ENCODE peak calls at places on chromosomes 7 and 10, in five cellular contexts. J is A549, D is K562, G is SK-N-SH, U is GM12878. M is an unnamed sample.
A peak's percentile ranks its signal among the peaks of the same experiment; 100 is the strongest.

GRCh38 chr10:8060010-8060703 is 5.7 kb downstream of the GATA3 start:
- DNase-seq in J (no peak), D (no peak), G (no peak), U (peak; percentile 55), M (peak; percentile 25)

GRCh38 chr10:12875100-12875499 is 126.4 kb downstream of the CCDC3 start:
- DNase-seq in J (no peak), D (no peak), G (no peak), U (no peak), M (peak; percentile 33)

GRCh38 chr10:71210031-71210871 is 2.1 kb upstream of the UNC5B start:
- DNase-seq in J (no peak), D (no peak), G (no peak), U (no peak), M (no peak)

GRCh38 chr10:17479015-17479615 is 24.7 kb upstream of the ST8SIA6 start:
- DNase-seq in J (no peak), D (no peak), G (no peak), U (no peak), M (no peak)

GRCh38 chr10:131788386-131788785 is 112.4 kb upstream of the PPP2R2D start:
- DNase-seq in J (no peak), D (no peak), G (no peak), U (no peak), M (no peak)

GRCh38 chr7:33130184-33130583 is 820 bp downstream of the BBS9 start:
- DNase-seq in J (peak; percentile 12), D (no peak), G (peak; percentile 47), U (no peak), M (peak; percentile 8)

GRCh38 chr10:112227331-112227961 is 43.9 kb upstream of the GPAM start:
- DNase-seq in J (no peak), D (no peak), G (no peak), U (no peak), M (no peak)

GRCh38 chr10:44587488-44588140 is 202.7 kb upstream of the CXCL12 start:
- DNase-seq in J (no peak), D (no peak), G (no peak), U (no peak), M (no peak)

GRCh38 chr10:29186221-29186620 is 102.6 kb upstream of the LYZL1 start:
- DNase-seq in J (no peak), D (no peak), G (no peak), U (no peak), M (no peak)

GRCh38 chr10:101848894-101849351 is 5.3 kb upstream of the KCNIP2 start:
- DNase-seq in J (no peak), D (no peak), G (no peak), U (no peak), M (no peak)

GRCh38 chr10:124898493-124898892 is 43.4 kb upstream of the ZRANB1 start:
- DNase-seq in J (no peak), D (no peak), G (no peak), U (no peak), M (no peak)

GRCh38 chr7:149821191-149822148 is 16.7 kb upstream of the ZNF862 start:
- DNase-seq in J (no peak), D (no peak), G (peak; percentile 42), U (no peak), M (no peak)

GRCh38 chr10:21402606-21403083 is 122.8 kb downstream of the SKIDA1 start:
- DNase-seq in J (no peak), D (no peak), G (no peak), U (no peak), M (peak; percentile 49)

GRCh38 chr7:21011153-21011552 is 224.5 kb upstream of the SP8 start:
- DNase-seq in J (no peak), D (no peak), G (no peak), U (no peak), M (no peak)

GRCh38 chr7:41916450-41916927 is 213.6 kb upstream of the INHBA start:
- DNase-seq in J (peak; percentile 10), D (no peak), G (no peak), U (no peak), M (peak; percentile 99)

GRCh38 chr7:5408777-5409176 is 14.9 kb downstream of the TNRC18 start:
- DNase-seq in J (no peak), D (no peak), G (no peak), U (no peak), M (peak; percentile 77)

GRCh38 chr10:71707240-71707789 is 12.3 kb downstream of the C10orf105 start:
- DNase-seq in J (no peak), D (no peak), G (no peak), U (no peak), M (no peak)

GRCh38 chr10:8151086-8151485 is 96.6 kb downstream of the GATA3 start:
- DNase-seq in J (no peak), D (no peak), G (no peak), U (no peak), M (no peak)

GRCh38 chr7:66505531-66506451 is 122.9 kb upstream of the KCTD7 start:
- DNase-seq in J (no peak), D (no peak), G (no peak), U (no peak), M (no peak)

GRCh38 chr10:65751896-65752295 is 1173.9 kb upstream of the LRRTM3 start:
- DNase-seq in J (no peak), D (no peak), G (no peak), U (no peak), M (no peak)

GRCh38 chr7:26704036-26704435 is 160.4 kb downstream of the SKAP2 start:
- DNase-seq in J (no peak), D (no peak), G (no peak), U (no peak), M (no peak)

GRCh38 chr7:102230593-102230992 is 56.1 kb upstream of the SH2B2 start:
- DNase-seq in J (no peak), D (no peak), G (no peak), U (no peak), M (peak; percentile 81)

GRCh38 chr7:57201021-57201894 is 69.0 kb upstream of the ZNF479 start:
- DNase-seq in J (no peak), D (no peak), G (no peak), U (no peak), M (no peak)

DNA sequence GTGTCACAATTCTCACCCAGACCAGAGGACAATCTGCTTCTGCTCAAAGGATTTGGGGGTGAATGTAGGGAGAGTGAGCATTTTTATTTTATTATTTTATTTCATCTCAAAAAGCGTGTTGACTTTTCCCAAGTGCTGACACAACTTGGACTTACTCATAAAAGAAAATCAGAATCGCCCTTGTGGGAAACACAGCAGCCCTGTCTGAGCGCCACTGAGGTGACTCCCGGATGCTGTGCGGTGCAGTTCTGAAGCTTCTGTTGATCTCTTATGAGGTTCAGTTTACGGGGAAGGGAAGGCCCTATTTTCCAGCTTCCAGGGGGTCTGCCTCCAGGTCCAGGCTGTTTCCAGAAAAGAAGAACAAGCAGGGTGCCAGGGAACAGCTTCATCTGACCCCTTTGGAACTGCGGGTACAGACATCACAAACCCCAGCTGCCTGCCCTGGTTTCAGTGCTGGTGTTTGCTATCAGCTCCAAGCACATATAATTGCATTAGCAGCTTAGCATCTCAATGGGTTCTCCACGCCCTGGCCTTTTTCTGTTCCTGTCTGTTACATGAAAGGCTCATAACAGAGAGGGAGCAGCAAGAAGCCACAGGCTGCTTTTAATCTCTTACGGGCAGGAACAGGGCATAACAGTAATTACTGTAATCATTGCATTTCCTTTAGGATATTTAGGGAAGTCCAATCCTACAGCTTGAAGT is 52.4 kb downstream of the PARP12 start:
- DNase-seq in J (no peak), D (no peak), G (peak; percentile 93), U (no peak), M (no peak)
- TF ChIP-seq RCOR1 in J (no peak), D (no peak), G (peak; percentile 94), U (no peak), M (no peak)

DNA sequence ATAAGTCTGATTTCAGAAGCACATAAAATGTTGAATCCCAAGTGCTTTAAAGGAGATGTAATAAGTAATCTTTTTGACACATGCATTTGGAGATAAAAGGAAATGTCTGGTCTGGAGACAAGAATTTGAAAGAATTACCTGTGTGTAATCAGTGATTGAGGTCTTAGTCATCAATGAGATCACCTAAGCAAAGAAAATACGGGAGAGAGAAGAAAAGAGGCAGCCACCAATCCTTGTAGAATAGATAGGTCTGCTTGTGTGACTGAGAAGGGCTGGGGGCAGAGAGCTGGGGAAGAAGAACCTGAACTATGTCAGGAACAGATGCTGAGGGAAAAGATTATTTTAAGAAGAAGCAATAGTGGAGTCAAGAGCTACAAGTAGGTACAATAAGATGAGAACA is 49.3 kb upstream of the ITPRID1 start:
- DNase-seq in J (peak; percentile 22), D (no peak), G (no peak), U (no peak), M (no peak)
- TF ChIP-seq RCOR1 in J (no peak), D (no peak), G (no peak), U (no peak), M (no peak)

GRCh38 chr7:157306836-157307533 is 29.8 kb upstream of the DNAJB6 start:
- DNase-seq in J (no peak), D (no peak), G (no peak), U (no peak), M (no peak)

GRCh38 chr7:157300406-157300770 is 36.4 kb upstream of the DNAJB6 start:
- DNase-seq in J (no peak), D (no peak), G (peak; percentile 41), U (no peak), M (no peak)

GRCh38 chr7:157299317-157299612 is 37.5 kb upstream of the DNAJB6 start:
- DNase-seq in J (no peak), D (no peak), G (no peak), U (no peak), M (no peak)

GRCh38 chr7:157299613-157300405 is 37.0 kb upstream of the DNAJB6 start:
- DNase-seq in J (peak; percentile 89), D (peak; percentile 80), G (peak; percentile 71), U (no peak), M (no peak)

DNA sequence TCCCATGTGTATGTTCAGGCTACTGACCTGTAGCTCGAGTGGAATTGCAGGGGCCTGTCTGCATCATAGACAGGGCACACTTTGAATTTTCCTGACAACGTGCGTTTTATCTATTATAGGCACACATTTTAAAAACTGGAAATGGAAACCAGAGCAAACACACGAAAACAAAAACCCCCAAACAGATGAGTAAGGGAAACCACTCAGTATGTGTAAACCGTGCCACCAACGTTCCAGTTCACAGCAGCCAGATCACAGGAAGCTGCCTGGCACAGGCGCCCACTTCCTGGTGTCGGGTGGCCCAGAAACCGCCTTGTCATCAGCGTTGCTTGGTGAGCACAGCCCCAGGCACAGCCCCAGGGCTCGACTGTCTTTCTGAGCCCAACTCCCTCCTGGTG is 34.5 kb upstream of the DNAJB6 start:
- DNase-seq in J (no peak), D (no peak), G (peak; percentile 49), U (peak; percentile 87), M (peak; percentile 33)
- TF ChIP-seq RCOR1 in J (no peak), D (no peak), G (no peak), U (no peak), M (no peak)

GRCh38 chr10:34018811-34019210 is 684.3 kb upstream of the NRP1 start:
- DNase-seq in J (no peak), D (no peak), G (no peak), U (no peak), M (no peak)
- TF ChIP-seq RCOR1 in J (no peak), D (no peak), G (no peak), U (no peak), M (no peak)

GRCh38 chr10:117751259-117751658 is 208.7 kb downstream of the EMX2 start:
- DNase-seq in J (no peak), D (no peak), G (no peak), U (no peak), M (no peak)
- TF ChIP-seq RCOR1 in J (no peak), D (no peak), G (no peak), U (no peak), M (no peak)

M was measured in IMR-90.